ENCODE peak calls at places on chromosomes 3 and 15, in six cellular contexts. D is A549, Q is GM12878, B is endothelial cell of umbilical vein, V is HepG2, J is K562. N is an unnamed sample.

GRCh38 chr3:72115307-72115706 is 330.4 kb upstream of the PROK2 start:
- DNase-seq in D (no peak), Q (no peak), B (no peak), V (no peak), J (no peak), N (no peak)

GRCh38 chr15:77584201-77584600 is 48.5 kb downstream of the LINGO1 start:
- DNase-seq in D (no peak), Q (no peak), B (no peak), V (peak), J (peak), N (peak)

GRCh38 chr15:99238849-99239248 is 10.5 kb downstream of the TTC23 start:
- DNase-seq in D (no peak), Q (no peak), B (peak), V (no peak), J (no peak), N (no peak)

GRCh38 chr3:71684752-71685151 is 40.5 kb downstream of the EIF4E3 start:
- DNase-seq in D (no peak), Q (no peak), B (peak), V (no peak), J (no peak), N (peak)

GRCh38 chr3:55272031-55272645 is 215.0 kb downstream of the WNT5A start:
- DNase-seq in D (no peak), Q (no peak), B (no peak), V (no peak), J (no peak), N (no peak)

GRCh38 chr15:52481915-52482314 is 46.8 kb downstream of the MYO5A start:
- DNase-seq in D (no peak), Q (peak), B (peak), V (no peak), J (no peak), N (peak)

GRCh38 chr3:175919133-175919532 is 1060.0 kb downstream of the NAALADL2 start:
- DNase-seq in D (no peak), Q (no peak), B (no peak), V (no peak), J (no peak), N (no peak)

GRCh38 chr3:184003187-184003967 is 14.3 kb downstream of the ABCC5 start:
- DNase-seq in D (no peak), Q (no peak), B (peak), V (no peak), J (no peak), N (no peak)

GRCh38 chr3:126961191-126961790 is 21.6 kb upstream of the PLXNA1 start:
- DNase-seq in D (no peak), Q (no peak), B (no peak), V (no peak), J (peak), N (no peak)

GRCh38 chr3:19357947-19358346 is 209.6 kb downstream of the KCNH8 start:
- DNase-seq in D (no peak), Q (no peak), B (no peak), V (no peak), J (no peak), N (no peak)

GRCh38 chr3:171749128-171749527 is 61.2 kb downstream of the PLD1 start:
- DNase-seq in D (no peak), Q (no peak), B (no peak), V (no peak), J (no peak), N (no peak)

GRCh38 chr3:171776411-171776810 is 33.9 kb downstream of the PLD1 start:
- DNase-seq in D (no peak), Q (no peak), B (no peak), V (peak), J (no peak), N (no peak)

GRCh38 chr15:31067890-31068603 is 33.5 kb downstream of the TRPM1 start:
- DNase-seq in D (no peak), Q (no peak), B (no peak), V (no peak), J (no peak), N (no peak)
- TF ChIP-seq MYC in D (no peak), Q (no peak), B (no peak), V (no peak), J (no peak), N (no peak)

DNA sequence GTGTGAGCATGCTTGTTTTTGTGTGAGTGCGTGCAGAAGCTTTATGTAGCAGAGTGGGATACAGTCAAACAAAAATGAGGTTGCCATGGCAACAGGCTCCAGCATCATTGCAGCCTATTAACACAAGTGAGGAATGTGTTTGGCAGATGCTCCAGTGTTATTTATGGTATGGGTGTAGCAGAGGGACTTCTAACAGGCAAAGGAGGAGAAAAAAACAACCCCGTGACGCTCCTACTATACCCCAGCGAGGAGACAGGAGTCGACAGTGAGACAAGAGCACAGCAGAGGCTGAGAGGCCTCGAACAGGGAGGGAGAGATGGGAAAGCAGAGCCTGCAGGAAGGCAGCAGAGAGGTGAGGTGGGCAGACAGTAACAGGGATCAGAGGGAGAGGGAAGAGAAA is 4.9 kb downstream of the ADCY5 start:
- DNase-seq in D (no peak), Q (no peak), B (no peak), V (no peak), J (no peak), N (no peak)
- H3K4me3 ChIP-seq in D (no peak), Q (no peak), B (no peak), V (no peak), J (no peak), N (no peak)

GRCh38 chr3:179826247-179826637 is 173.4 kb downstream of the USP13 start:
- DNase-seq in D (no peak), Q (no peak), B (no peak), V (no peak), J (no peak), N (no peak)
- TF ChIP-seq MAX in D (no peak), Q (no peak), B (no peak), V (no peak), J (no peak), N (no peak)

GRCh38 chr3:165669502-165669901 is 167.7 kb downstream of the BCHE start:
- DNase-seq in D (no peak), Q (no peak), B (no peak), V (no peak), J (no peak), N (no peak)

GRCh38 chr3:165669967-165670366 is 167.3 kb downstream of the BCHE start:
- DNase-seq in D (no peak), Q (no peak), B (no peak), V (no peak), J (no peak), N (no peak)

GRCh38 chr3:165667676-165668075 is 169.5 kb downstream of the BCHE start:
- DNase-seq in D (no peak), Q (no peak), B (no peak), V (no peak), J (no peak), N (no peak)
- TF ChIP-seq MYC in D (no peak), Q (no peak), B (no peak), V (no peak), J (no peak), N (no peak)

GRCh38 chr15:88657326-88658069 is 18.7 kb downstream of the ISG20 start:
- DNase-seq in D (peak), Q (no peak), B (peak), V (no peak), J (peak), N (peak)

GRCh38 chr15:88655103-88655553 is 16.3 kb downstream of the ISG20 start:
- DNase-seq in D (no peak), Q (no peak), B (no peak), V (no peak), J (no peak), N (no peak)

GRCh38 chr15:88658070-88658965 is 19.5 kb downstream of the ISG20 start:
- DNase-seq in D (no peak), Q (no peak), B (no peak), V (no peak), J (no peak), N (no peak)

GRCh38 chr15:88655780-88656488 is 17.1 kb downstream of the ISG20 start:
- DNase-seq in D (no peak), Q (no peak), B (no peak), V (no peak), J (no peak), N (no peak)

DNA sequence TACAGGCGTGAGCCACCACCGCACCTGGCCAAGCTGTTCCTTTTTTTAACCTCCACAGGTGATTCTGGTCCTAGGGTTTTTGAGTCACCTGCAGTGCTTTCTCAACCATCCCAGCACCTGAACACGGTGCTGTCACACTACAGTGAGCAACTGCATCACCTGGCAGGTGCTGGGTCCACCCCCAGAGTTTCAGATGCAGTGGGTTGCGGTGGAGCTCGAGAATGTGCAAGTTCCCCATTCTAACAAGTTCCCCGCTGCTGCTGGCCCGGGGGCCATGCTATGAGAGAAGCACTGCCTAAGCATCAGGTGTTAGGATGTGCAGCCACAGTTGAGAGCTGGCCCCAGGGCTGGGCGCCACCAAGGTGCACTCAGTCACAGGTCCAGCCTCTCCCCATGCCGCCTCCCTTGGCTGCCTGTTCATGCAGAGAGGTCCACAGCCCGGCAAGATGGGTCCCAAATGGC is 18.0 kb downstream of the ISG20 start:
- DNase-seq in D (no peak), Q (peak), B (no peak), V (no peak), J (no peak), N (no peak)
- H3K4me3 ChIP-seq in D (no peak), Q (no peak), B (no peak), V (no peak), J (no peak), N (no peak)

DNA sequence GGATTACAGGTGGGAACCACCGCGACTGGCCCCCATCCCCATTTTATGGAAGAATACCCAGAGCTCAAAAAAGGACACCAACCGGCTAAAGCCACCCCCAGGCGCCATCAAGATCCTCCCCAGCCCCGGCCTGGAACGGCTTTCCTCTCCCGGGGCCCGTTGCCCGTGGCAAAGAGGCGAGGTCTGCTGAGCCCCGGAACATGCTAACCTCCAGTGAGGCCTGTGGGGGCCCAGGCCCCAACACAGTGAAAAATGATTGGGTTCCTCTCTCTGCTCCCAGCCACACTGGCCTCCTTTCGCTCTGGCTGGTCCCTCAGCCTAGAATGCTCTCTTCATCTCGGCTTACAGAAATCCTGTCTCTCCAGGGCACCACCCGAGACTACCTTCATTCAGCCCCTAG is 46.5 kb upstream of the SMAD6 start:
- DNase-seq in D (no peak), Q (no peak), B (no peak), V (no peak), J (no peak), N (no peak)
- TF ChIP-seq MAX in D (no peak), Q (no peak), B (no peak), V (no peak), J (no peak), N (no peak)

DNA sequence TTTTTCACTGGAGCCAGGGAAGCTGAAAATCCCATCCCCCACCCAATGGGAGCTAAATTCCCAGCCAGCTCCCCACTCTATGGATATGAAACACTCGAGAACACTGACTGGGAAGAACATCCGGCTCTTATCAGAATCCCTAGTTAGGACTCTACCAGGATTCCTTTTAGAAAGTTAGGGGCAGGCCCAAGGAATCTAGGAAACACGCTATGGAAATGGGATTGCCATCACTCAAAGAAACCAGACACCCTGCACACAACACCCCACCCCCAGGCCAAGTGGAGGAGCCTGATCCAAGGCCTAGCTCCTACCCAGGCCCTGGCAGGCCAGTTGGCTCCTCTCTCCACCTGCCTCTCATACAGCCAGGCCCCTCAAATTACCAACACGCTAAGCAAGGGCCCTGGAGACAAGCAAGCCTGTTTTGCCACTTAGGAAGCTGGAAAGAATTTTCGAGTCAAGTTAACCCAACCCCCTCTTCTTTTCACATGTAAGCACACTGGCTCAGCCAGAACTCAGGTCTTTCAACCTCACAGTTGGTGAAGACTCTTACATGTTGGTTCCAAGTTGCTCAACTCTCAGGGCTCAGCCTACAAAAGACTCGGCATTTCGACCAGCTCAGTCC is 75.5 kb downstream of the RBPMS2 start:
- DNase-seq in D (no peak), Q (no peak), B (peak), V (no peak), J (no peak), N (no peak)
- TF ChIP-seq MYC in D (no peak), Q (no peak), B (no peak), V (no peak), J (no peak), N (no peak)

GRCh38 chr15:90165157-90165556 is 36.0 kb upstream of the SEMA4B start:
- DNase-seq in D (no peak), Q (no peak), B (no peak), V (no peak), J (no peak), N (no peak)
- H3K4me3 ChIP-seq in D (no peak), Q (no peak), B (no peak), V (no peak), J (no peak), N (no peak)

N was measured in NB4.